ENCODE peak calls at places on chromosomes 7 and 10, in ten cellular contexts. One of them, this sample, is unnamed. For H3K9me3 and H3K4me1, the result is how much of the 10 kb centered on the place peaks cover.

GRCh38 chr10:95532536-95532935 is 28.6 kb downstream of the SORBS1 start:
- DNase-seq in Peyer's patch: no peak
- DNase-seq in thyroid gland: no peak
- DNase-seq in upper lobe of left lung: no peak
- DNase-seq in uterus: no peak
- DNase-seq in A549: no peak
- DNase-seq in ovary: no peak
- DNase-seq in vagina: no peak
- DNase-seq in suprapubic skin: no peak
- DNase-seq in transverse colon: no peak
- DNase-seq in this sample: no peak

GRCh38 chr10:54837479-54837878 is 36.4 kb upstream of the PCDH15 start:
- DNase-seq in uterus: no peak
- DNase-seq in suprapubic skin: no peak
- DNase-seq in ovary: no peak
- DNase-seq in upper lobe of left lung: no peak
- DNase-seq in vagina: no peak
- DNase-seq in A549: no peak
- DNase-seq in Peyer's patch: no peak
- DNase-seq in transverse colon: no peak
- DNase-seq in thyroid gland: no peak
- DNase-seq in this sample: no peak

GRCh38 chr7:29843738-29844137 is 37.4 kb downstream of the WIPF3 start:
- DNase-seq in suprapubic skin: no peak
- DNase-seq in uterus: no peak
- DNase-seq in ovary: no peak
- DNase-seq in upper lobe of left lung: no peak
- DNase-seq in vagina: no peak
- DNase-seq in transverse colon: no peak
- DNase-seq in A549: no peak
- DNase-seq in thyroid gland: no peak
- DNase-seq in Peyer's patch: no peak
- DNase-seq in this sample: no peak

GRCh38 chr7:25860206-25860881 is 291.7 kb upstream of the NFE2L3 start:
- DNase-seq in uterus: no peak
- DNase-seq in upper lobe of left lung: no peak
- DNase-seq in A549: no peak
- DNase-seq in Peyer's patch: no peak
- DNase-seq in thyroid gland: no peak
- DNase-seq in transverse colon: no peak
- DNase-seq in vagina: no peak
- DNase-seq in suprapubic skin: no peak
- DNase-seq in ovary: no peak
- DNase-seq in this sample: no peak

GRCh38 chr10:75399461-75400162 is 2.0 kb downstream of the ZNF503 start:
- DNase-seq in vagina: no peak
- DNase-seq in upper lobe of left lung: peak
- DNase-seq in A549: peak
- DNase-seq in Peyer's patch: no peak
- DNase-seq in uterus: peak
- DNase-seq in transverse colon: peak
- DNase-seq in suprapubic skin: peak
- DNase-seq in ovary: peak
- DNase-seq in thyroid gland: peak
- DNase-seq in this sample: peak

GRCh38 chr7:27605689-27606269 is 56.9 kb downstream of the HIBADH start:
- DNase-seq in ovary: no peak
- DNase-seq in vagina: no peak
- DNase-seq in Peyer's patch: no peak
- DNase-seq in uterus: no peak
- DNase-seq in A549: peak
- DNase-seq in upper lobe of left lung: no peak
- DNase-seq in transverse colon: no peak
- DNase-seq in suprapubic skin: no peak
- DNase-seq in thyroid gland: peak
- DNase-seq in this sample: peak

GRCh38 chr7:154789404-154789803 is 213.5 kb downstream of the PAXIP1 start:
- DNase-seq in uterus: no peak
- DNase-seq in suprapubic skin: no peak
- DNase-seq in vagina: no peak
- DNase-seq in A549: no peak
- DNase-seq in upper lobe of left lung: no peak
- DNase-seq in thyroid gland: peak
- DNase-seq in Peyer's patch: no peak
- DNase-seq in ovary: no peak
- DNase-seq in transverse colon: no peak
- DNase-seq in this sample: no peak

GRCh38 chr10:13950543-13950939 is 363.8 kb downstream of the PRPF18 start:
- DNase-seq in A549: no peak
- DNase-seq in transverse colon: no peak
- DNase-seq in thyroid gland: no peak
- DNase-seq in ovary: no peak
- DNase-seq in upper lobe of left lung: no peak
- DNase-seq in suprapubic skin: no peak
- DNase-seq in vagina: no peak
- DNase-seq in uterus: no peak
- DNase-seq in Peyer's patch: no peak
- DNase-seq in this sample: no peak

GRCh38 chr7:32892521-32893224 is 1.1 kb upstream of the KBTBD2 start:
- DNase-seq in uterus: peak
- DNase-seq in transverse colon: peak
- DNase-seq in suprapubic skin: no peak
- DNase-seq in A549: no peak
- DNase-seq in thyroid gland: peak
- DNase-seq in upper lobe of left lung: peak
- DNase-seq in ovary: peak
- DNase-seq in vagina: no peak
- DNase-seq in Peyer's patch: peak
- DNase-seq in this sample: peak

GRCh38 chr7:138555684-138556083 is 95.6 kb downstream of the TRIM24 start:
- DNase-seq in ovary: no peak
- DNase-seq in suprapubic skin: no peak
- DNase-seq in uterus: no peak
- DNase-seq in vagina: no peak
- DNase-seq in upper lobe of left lung: no peak
- DNase-seq in transverse colon: no peak
- DNase-seq in Peyer's patch: no peak
- DNase-seq in thyroid gland: no peak
- DNase-seq in A549: no peak
- DNase-seq in this sample: no peak

GRCh38 chr7:45001138-45001694 is 1.2 kb downstream of the CCM2 start:
- DNase-seq in uterus: no peak
- DNase-seq in thyroid gland: peak
- DNase-seq in ovary: no peak
- DNase-seq in vagina: no peak
- DNase-seq in suprapubic skin: no peak
- DNase-seq in upper lobe of left lung: peak
- DNase-seq in transverse colon: peak
- DNase-seq in Peyer's patch: peak
- DNase-seq in A549: no peak
- DNase-seq in this sample: peak

GRCh38 chr10:35423505-35424306 is 87.4 kb downstream of the CCNY start:
- DNase-seq in vagina: no peak
- DNase-seq in ovary: no peak
- DNase-seq in transverse colon: no peak
- DNase-seq in upper lobe of left lung: no peak
- DNase-seq in A549: no peak
- DNase-seq in thyroid gland: no peak
- DNase-seq in uterus: no peak
- DNase-seq in suprapubic skin: no peak
- DNase-seq in Peyer's patch: no peak
- DNase-seq in this sample: no peak

GRCh38 chr10:49734676-49735075 is 27.4 kb downstream of the OGDHL start:
- DNase-seq in Peyer's patch: no peak
- DNase-seq in thyroid gland: no peak
- DNase-seq in ovary: no peak
- DNase-seq in uterus: no peak
- DNase-seq in suprapubic skin: peak
- DNase-seq in A549: no peak
- DNase-seq in upper lobe of left lung: no peak
- DNase-seq in vagina: no peak
- DNase-seq in transverse colon: peak
- DNase-seq in this sample: no peak

GRCh38 chr7:34309584-34309983 is 348.4 kb upstream of the NPSR1 start:
- DNase-seq in vagina: no peak
- DNase-seq in ovary: no peak
- DNase-seq in suprapubic skin: no peak
- DNase-seq in Peyer's patch: no peak
- DNase-seq in upper lobe of left lung: no peak
- DNase-seq in transverse colon: no peak
- DNase-seq in thyroid gland: no peak
- DNase-seq in A549: no peak
- DNase-seq in uterus: no peak
- DNase-seq in this sample: no peak

GRCh38 chr7:98681951-98682350 is 64.9 kb downstream of the NPTX2 start:
- DNase-seq in A549: no peak
- DNase-seq in upper lobe of left lung: no peak
- DNase-seq in uterus: no peak
- DNase-seq in thyroid gland: no peak
- DNase-seq in Peyer's patch: no peak
- DNase-seq in suprapubic skin: no peak
- DNase-seq in ovary: no peak
- DNase-seq in vagina: no peak
- DNase-seq in transverse colon: no peak
- DNase-seq in this sample: no peak

GRCh38 chr10:66649626-66650025 is 276.2 kb upstream of the LRRTM3 start:
- DNase-seq in vagina: no peak
- DNase-seq in ovary: no peak
- DNase-seq in A549: no peak
- DNase-seq in suprapubic skin: no peak
- DNase-seq in uterus: no peak
- DNase-seq in upper lobe of left lung: no peak
- DNase-seq in thyroid gland: no peak
- DNase-seq in Peyer's patch: no peak
- DNase-seq in transverse colon: no peak
- DNase-seq in this sample: no peak

GRCh38 chr10:45673074-45673628 is 579 bp upstream of the ZFAND4 start:
- DNase-seq in ovary: no peak
- DNase-seq in Peyer's patch: no peak
- DNase-seq in suprapubic skin: no peak
- DNase-seq in thyroid gland: peak
- DNase-seq in transverse colon: peak
- DNase-seq in uterus: no peak
- DNase-seq in A549: no peak
- DNase-seq in vagina: no peak
- DNase-seq in upper lobe of left lung: peak
- DNase-seq in this sample: peak

GRCh38 chr10:91220194-91220953 is at the start of gene PCGF5:
- DNase-seq in suprapubic skin: peak
- DNase-seq in thyroid gland: peak
- DNase-seq in vagina: no peak
- DNase-seq in uterus: peak
- DNase-seq in A549: peak
- DNase-seq in transverse colon: peak
- DNase-seq in Peyer's patch: peak
- DNase-seq in ovary: peak
- DNase-seq in upper lobe of left lung: peak
- DNase-seq in this sample: peak
- TF ChIP-seq POLR2A in suprapubic skin: no peak
- TF ChIP-seq POLR2A in thyroid gland: peak
- TF ChIP-seq POLR2A in vagina: peak
- TF ChIP-seq POLR2A in uterus: peak
- TF ChIP-seq POLR2A in A549: peak
- TF ChIP-seq POLR2A in transverse colon: peak
- TF ChIP-seq POLR2A in Peyer's patch: peak
- TF ChIP-seq POLR2A in ovary: no peak
- TF ChIP-seq POLR2A in upper lobe of left lung: peak
- TF ChIP-seq POLR2A in this sample: peak

DNA sequence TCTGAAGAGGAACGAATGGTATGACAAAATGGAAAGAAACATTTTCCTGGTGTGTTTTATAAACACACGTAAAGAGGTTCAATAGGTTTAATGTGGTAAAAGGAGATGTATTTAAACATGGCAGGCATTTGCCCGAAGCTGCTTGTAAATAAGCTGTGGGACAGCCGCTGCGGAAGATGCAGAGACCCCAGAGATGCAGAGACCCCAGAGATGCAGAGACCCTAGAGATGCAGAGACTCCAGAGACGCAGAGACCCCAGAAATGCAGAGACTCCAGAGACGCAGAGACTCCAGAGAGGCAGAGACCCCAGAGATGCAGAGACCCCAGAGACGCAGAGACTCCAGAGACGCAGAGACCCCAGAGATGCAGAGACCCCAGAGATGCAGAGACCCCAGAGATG is 534.1 kb downstream of the PTPRN2 start:
- DNase-seq in A549: no peak
- DNase-seq in suprapubic skin: no peak
- DNase-seq in Peyer's patch: no peak
- DNase-seq in uterus: no peak
- DNase-seq in thyroid gland: no peak
- DNase-seq in transverse colon: no peak
- DNase-seq in upper lobe of left lung: no peak
- DNase-seq in vagina: no peak
- DNase-seq in ovary: no peak
- DNase-seq in this sample: no peak
- H3K9me3 ChIP-seq in A549: under half
- H3K9me3 ChIP-seq in suprapubic skin: under half
- H3K9me3 ChIP-seq in Peyer's patch: under half
- H3K9me3 ChIP-seq in uterus: under half
- H3K9me3 ChIP-seq in thyroid gland: under half
- H3K9me3 ChIP-seq in transverse colon: under half
- H3K9me3 ChIP-seq in upper lobe of left lung: under half
- H3K9me3 ChIP-seq in vagina: under half
- H3K9me3 ChIP-seq in ovary: under half
- H3K9me3 ChIP-seq in this sample: under half

DNA sequence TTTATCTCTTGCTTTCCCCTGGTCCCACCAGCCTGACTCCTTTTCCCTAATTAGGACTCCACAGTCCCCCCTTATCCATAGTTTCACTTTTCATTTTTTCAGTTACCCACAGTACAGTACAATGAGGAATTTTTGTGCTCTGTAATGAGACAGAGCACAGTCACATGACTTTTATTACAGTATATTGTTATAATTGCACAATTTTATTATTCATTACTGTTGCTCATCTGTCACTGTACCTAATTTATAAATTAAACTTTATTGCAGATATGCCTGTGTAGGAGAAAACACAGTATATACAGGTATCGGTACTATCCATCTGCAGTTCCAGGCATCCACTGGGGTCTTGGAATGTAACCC is 125.4 kb downstream of the KCNMA1 start:
- DNase-seq in suprapubic skin: no peak
- DNase-seq in ovary: no peak
- DNase-seq in Peyer's patch: no peak
- DNase-seq in upper lobe of left lung: no peak
- DNase-seq in uterus: no peak
- DNase-seq in vagina: no peak
- DNase-seq in transverse colon: no peak
- DNase-seq in thyroid gland: no peak
- DNase-seq in A549: no peak
- DNase-seq in this sample: no peak
- H3K4me1 ChIP-seq in suprapubic skin: under half
- H3K4me1 ChIP-seq in ovary: under half
- H3K4me1 ChIP-seq in Peyer's patch: under half
- H3K4me1 ChIP-seq in upper lobe of left lung: under half
- H3K4me1 ChIP-seq in uterus: under half
- H3K4me1 ChIP-seq in vagina: under half
- H3K4me1 ChIP-seq in transverse colon: under half
- H3K4me1 ChIP-seq in thyroid gland: under half
- H3K4me1 ChIP-seq in A549: under half
- H3K4me1 ChIP-seq in this sample: under half

GRCh38 chr10:119654540-119654939 is 3.4 kb downstream of the BAG3 start:
- DNase-seq in suprapubic skin: no peak
- DNase-seq in A549: peak
- DNase-seq in uterus: no peak
- DNase-seq in upper lobe of left lung: peak
- DNase-seq in transverse colon: peak
- DNase-seq in ovary: no peak
- DNase-seq in thyroid gland: peak
- DNase-seq in vagina: no peak
- DNase-seq in Peyer's patch: no peak
- DNase-seq in this sample: peak
- TF ChIP-seq POLR2A in suprapubic skin: no peak
- TF ChIP-seq POLR2A in A549: no peak
- TF ChIP-seq POLR2A in uterus: no peak
- TF ChIP-seq POLR2A in upper lobe of left lung: no peak
- TF ChIP-seq POLR2A in transverse colon: no peak
- TF ChIP-seq POLR2A in ovary: no peak
- TF ChIP-seq POLR2A in thyroid gland: peak
- TF ChIP-seq POLR2A in vagina: no peak
- TF ChIP-seq POLR2A in Peyer's patch: no peak
- TF ChIP-seq POLR2A in this sample: no peak